ENCODE peak calls at places on chromosomes 12 and 14, in ten cellular contexts. G is effector memory CD8-positive, alpha-beta T cell; E is foreskin keratinocyte; O is NCI-H69; A is right cardiac atrium; Z is non-pigmented ciliary epithelial cell; U is MV-4-11; F is right atrium auricular region; S is brain microvascular endothelial cell; Q is progenitor cell of endocrine pancreas. M is an unnamed sample.

GRCh38 chr12:120625557-120626419 is 14.6 kb upstream of the CABP1 start:
- DNase-seq in G (no peak), E (no peak), O (no peak), A (peak), Z (no peak), U (no peak), F (no peak), S (no peak), Q (no peak), M (no peak)

GRCh38 chr12:3617565-3617964 is 126.6 kb downstream of the PRMT8 start:
- DNase-seq in G (no peak), E (no peak), O (no peak), A (no peak), Z (no peak), U (no peak), F (no peak), S (no peak), Q (no peak), M (no peak)

GRCh38 chr14:24876009-24876690 is 173.8 kb downstream of the STXBP6 start:
- DNase-seq in G (no peak), E (no peak), O (peak), A (no peak), Z (no peak), U (peak), F (no peak), S (no peak), Q (no peak), M (no peak)

GRCh38 chr14:75317148-75317547 is 38.5 kb downstream of the FOS start:
- DNase-seq in G (no peak), E (no peak), O (no peak), A (no peak), Z (no peak), U (no peak), F (no peak), S (no peak), Q (no peak), M (no peak)

GRCh38 chr12:104583311-104583710 is 126.6 kb downstream of the CHST11 start:
- DNase-seq in G (no peak), E (no peak), O (no peak), A (no peak), Z (no peak), U (no peak), F (no peak), S (no peak), Q (no peak), M (no peak)

GRCh38 chr12:67772276-67773169 is 124.0 kb downstream of the DYRK2 start:
- DNase-seq in G (no peak), E (no peak), O (peak), A (no peak), Z (no peak), U (no peak), F (no peak), S (peak), Q (no peak), M (peak)

GRCh38 chr12:93039062-93039461 is 110.0 kb upstream of the EEA1 start:
- DNase-seq in G (no peak), E (no peak), O (no peak), A (no peak), Z (no peak), U (no peak), F (no peak), S (no peak), Q (no peak), M (no peak)

GRCh38 chr12:10101042-10101579 is 2.3 kb upstream of the CLEC1A start:
- DNase-seq in G (no peak), E (peak), O (no peak), A (peak), Z (no peak), U (peak), F (no peak), S (no peak), Q (no peak), M (peak)

GRCh38 chr12:43883311-43883710 is 47.4 kb downstream of the TMEM117 start:
- DNase-seq in G (no peak), E (no peak), O (no peak), A (no peak), Z (no peak), U (no peak), F (no peak), S (no peak), Q (no peak), M (no peak)

GRCh38 chr14:57371013-57371412 is 19.4 kb upstream of the NAA30 start:
- DNase-seq in G (no peak), E (no peak), O (no peak), A (no peak), Z (no peak), U (no peak), F (no peak), S (no peak), Q (no peak), M (no peak)

GRCh38 chr12:128712622-128713021 is 111.1 kb downstream of the SLC15A4 start:
- DNase-seq in G (no peak), E (no peak), O (no peak), A (no peak), Z (no peak), U (no peak), F (no peak), S (no peak), Q (no peak), M (no peak)

GRCh38 chr14:63203618-63204406 is 431 bp upstream of the RHOJ start:
- DNase-seq in G (no peak), E (peak), O (peak), A (peak), Z (peak), U (no peak), F (peak), S (peak), Q (peak), M (peak)

GRCh38 chr12:15151141-15152091 is 69.8 kb downstream of the RERG start:
- DNase-seq in G (no peak), E (no peak), O (peak), A (no peak), Z (no peak), U (no peak), F (no peak), S (peak), Q (no peak), M (no peak)

GRCh38 chr12:26721800-26722199 is 111.2 kb downstream of the ITPR2 start:
- DNase-seq in G (no peak), E (no peak), O (peak), A (no peak), Z (no peak), U (no peak), F (no peak), S (no peak), Q (no peak), M (no peak)

GRCh38 chr12:14138495-14138894 is 157.1 kb upstream of the GRIN2B start:
- DNase-seq in G (no peak), E (no peak), O (no peak), A (no peak), Z (no peak), U (no peak), F (no peak), S (no peak), Q (peak), M (no peak)

GRCh38 chr12:123897221-123897620 is 75.4 kb downstream of the CCDC92 start:
- DNase-seq in G (no peak), E (peak), O (no peak), A (no peak), Z (peak), U (no peak), F (no peak), S (peak), Q (no peak), M (no peak)

GRCh38 chr14:101113108-101113612 is 209.6 kb upstream of the RTL1 start:
- DNase-seq in G (no peak), E (no peak), O (no peak), A (no peak), Z (no peak), U (no peak), F (peak), S (no peak), Q (no peak), M (no peak)

GRCh38 chr14:25049127-25049558 is 804 bp downstream of the STXBP6 start:
- DNase-seq in G (no peak), E (no peak), O (peak), A (no peak), Z (no peak), U (no peak), F (no peak), S (no peak), Q (no peak), M (no peak)

GRCh38 chr14:67821121-67821520 is 1.5 kb downstream of the RAD51B start:
- DNase-seq in G (no peak), E (no peak), O (no peak), A (no peak), Z (no peak), U (no peak), F (no peak), S (no peak), Q (no peak), M (no peak)

GRCh38 chr14:61347771-61348443 is 26.5 kb downstream of the PRKCH start:
- DNase-seq in G (no peak), E (no peak), O (no peak), A (no peak), Z (no peak), U (peak), F (no peak), S (no peak), Q (no peak), M (no peak)

GRCh38 chr12:88393017-88393767 is 187.1 kb downstream of the KITLG start:
- DNase-seq in G (no peak), E (no peak), O (peak), A (no peak), Z (no peak), U (peak), F (no peak), S (no peak), Q (no peak), M (no peak)

GRCh38 chr12:69266045-69266635 is 26.8 kb downstream of the CPSF6 start:
- DNase-seq in G (no peak), E (peak), O (peak), A (no peak), Z (peak), U (no peak), F (no peak), S (peak), Q (no peak), M (peak)

GRCh38 chr12:63396135-63396534 is 245.1 kb upstream of the AVPR1A start:
- DNase-seq in G (no peak), E (no peak), O (no peak), A (no peak), Z (no peak), U (no peak), F (no peak), S (no peak), Q (no peak), M (no peak)

GRCh38 chr14:96588410-96589249 is 86.4 kb downstream of the PAPOLA start:
- DNase-seq in G (no peak), E (no peak), O (no peak), A (no peak), Z (no peak), U (no peak), F (peak), S (no peak), Q (no peak), M (no peak)

GRCh38 chr12:75909714-75910451 is 121.7 kb downstream of the PHLDA1 start:
- DNase-seq in G (no peak), E (no peak), O (peak), A (no peak), Z (no peak), U (no peak), F (no peak), S (no peak), Q (no peak), M (no peak)

GRCh38 chr12:51693569-51693968 is 102.5 kb downstream of the SCN8A start:
- DNase-seq in G (no peak), E (no peak), O (no peak), A (no peak), Z (no peak), U (no peak), F (no peak), S (no peak), Q (no peak), M (no peak)

GRCh38 chr14:31700282-31701074 is 139.3 kb downstream of the NUBPL start:
- DNase-seq in G (no peak), E (no peak), O (no peak), A (no peak), Z (no peak), U (no peak), F (no peak), S (no peak), Q (no peak), M (no peak)

GRCh38 chr12:131196220-131196619 is 242.5 kb downstream of the ADGRD1 start:
- DNase-seq in G (no peak), E (no peak), O (no peak), A (no peak), Z (no peak), U (no peak), F (peak), S (no peak), Q (no peak), M (no peak)

GRCh38 chr12:716506-716905 is 35.9 kb upstream of the WNK1 start:
- DNase-seq in G (no peak), E (no peak), O (no peak), A (peak), Z (no peak), U (no peak), F (peak), S (no peak), Q (no peak), M (no peak)

GRCh38 chr14:97401714-97402113 is 604.5 kb downstream of the VRK1 start:
- DNase-seq in G (no peak), E (no peak), O (no peak), A (no peak), Z (no peak), U (no peak), F (no peak), S (no peak), Q (no peak), M (no peak)

GRCh38 chr14:59238242-59238641 is 49.8 kb downstream of the DAAM1 start:
- DNase-seq in G (no peak), E (no peak), O (peak), A (no peak), Z (no peak), U (peak), F (no peak), S (no peak), Q (no peak), M (no peak)

GRCh38 chr12:10068634-10069033 is 30.2 kb downstream of the CLEC1A start:
- DNase-seq in G (no peak), E (no peak), O (no peak), A (no peak), Z (no peak), U (peak), F (no peak), S (no peak), Q (no peak), M (no peak)

GRCh38 chr14:60252630-60253029 is 3.6 kb downstream of the PPM1A start:
- DNase-seq in G (no peak), E (no peak), O (no peak), A (no peak), Z (no peak), U (no peak), F (no peak), S (no peak), Q (no peak), M (no peak)

GRCh38 chr14:99596071-99596627 is 7.9 kb downstream of the CCDC85C start:
- DNase-seq in G (no peak), E (no peak), O (peak), A (no peak), Z (no peak), U (no peak), F (no peak), S (no peak), Q (no peak), M (peak)

GRCh38 chr12:1839464-1839863 is 19.1 kb downstream of the LRTM2 start:
- DNase-seq in G (no peak), E (no peak), O (no peak), A (no peak), Z (no peak), U (no peak), F (no peak), S (no peak), Q (no peak), M (no peak)

GRCh38 chr14:49999216-49999761 is 106.4 kb downstream of the ARF6 start:
- DNase-seq in G (peak), E (no peak), O (peak), A (peak), Z (no peak), U (peak), F (peak), S (peak), Q (no peak), M (peak)

GRCh38 chr12:19131020-19131431 is 1.5 kb downstream of the PLEKHA5 start:
- DNase-seq in G (no peak), E (peak), O (peak), A (no peak), Z (no peak), U (no peak), F (no peak), S (no peak), Q (peak), M (peak)

GRCh38 chr12:133233993-133234564 is 1.6 kb downstream of the ANHX start:
- DNase-seq in G (no peak), E (no peak), O (no peak), A (no peak), Z (no peak), U (no peak), F (no peak), S (no peak), Q (no peak), M (no peak)

GRCh38 chr12:128823216-128823915 is 392 bp downstream of the SLC15A4 start:
- DNase-seq in G (no peak), E (no peak), O (peak), A (peak), Z (no peak), U (no peak), F (no peak), S (no peak), Q (peak), M (no peak)

GRCh38 chr12:62841841-62842240 is 93.1 kb downstream of the PPM1H start:
- DNase-seq in G (no peak), E (no peak), O (no peak), A (no peak), Z (no peak), U (peak), F (no peak), S (no peak), Q (no peak), M (no peak)